ENCODE peak calls at places on chromosomes 16 and 17, in four cellular contexts. Y is heart right ventricle; H is CD8-positive, alpha-beta T cell; T is neural progenitor cell. X is an unnamed sample.
A peak's percentile ranks its signal among the peaks of the same experiment; 100 is the strongest.

GRCh38 chr16:48054881-48055601 is 100.8 kb downstream of the ABCC12 start:
- DNase-seq in H (no peak), T (peak; percentile 75), Y (peak; percentile 47), X (peak; percentile 66)

GRCh38 chr16:57510016-57510871 is 24.0 kb upstream of the DOK4 start:
- DNase-seq in H (no peak), T (no peak), Y (no peak), X (no peak)

GRCh38 chr16:73068546-73069401 is 20.8 kb upstream of the ZFHX3 start:
- DNase-seq in Y (peak; percentile 79), T (peak; percentile 9), H (no peak), X (no peak)

GRCh38 chr16:27223226-27223610 is 19.9 kb downstream of the KDM8 start:
- DNase-seq in H (no peak), Y (no peak), T (no peak), X (no peak)

GRCh38 chr16:58086381-58087208 is 42.6 kb downstream of the CFAP20 start:
- DNase-seq in Y (no peak), T (no peak), H (no peak), X (no peak)

GRCh38 chr16:58605562-58605961 is 24.1 kb downstream of the CNOT1 start:
- DNase-seq in T (no peak), Y (no peak), H (no peak), X (no peak)

GRCh38 chr17:1776857-1777256 is 15.0 kb downstream of the SERPINF1 start:
- DNase-seq in T (no peak), H (no peak), Y (no peak), X (no peak)

GRCh38 chr16:57089406-57089805 is 3.0 kb upstream of the CPNE2 start:
- DNase-seq in H (no peak), Y (no peak), T (no peak), X (no peak)

GRCh38 chr17:43467981-43468541 is 15.7 kb upstream of the DHX8 start:
- DNase-seq in Y (no peak), H (no peak), T (peak; percentile 16), X (no peak)

GRCh38 chr16:23679274-23679985 is 741 bp downstream of the PLK1 start:
- DNase-seq in H (no peak), Y (no peak), T (peak; percentile 50), X (peak; percentile 44)

GRCh38 chr17:63697341-63698286 is 2.3 kb downstream of the LIMD2 start:
- DNase-seq in Y (peak; percentile 34), H (peak; percentile 90), T (peak; percentile 28), X (peak; percentile 76)

GRCh38 chr17:54992797-54993639 is 24.5 kb downstream of the STXBP4 start:
- DNase-seq in Y (peak; percentile 8), H (no peak), T (peak; percentile 63), X (peak; percentile 33)

DNA sequence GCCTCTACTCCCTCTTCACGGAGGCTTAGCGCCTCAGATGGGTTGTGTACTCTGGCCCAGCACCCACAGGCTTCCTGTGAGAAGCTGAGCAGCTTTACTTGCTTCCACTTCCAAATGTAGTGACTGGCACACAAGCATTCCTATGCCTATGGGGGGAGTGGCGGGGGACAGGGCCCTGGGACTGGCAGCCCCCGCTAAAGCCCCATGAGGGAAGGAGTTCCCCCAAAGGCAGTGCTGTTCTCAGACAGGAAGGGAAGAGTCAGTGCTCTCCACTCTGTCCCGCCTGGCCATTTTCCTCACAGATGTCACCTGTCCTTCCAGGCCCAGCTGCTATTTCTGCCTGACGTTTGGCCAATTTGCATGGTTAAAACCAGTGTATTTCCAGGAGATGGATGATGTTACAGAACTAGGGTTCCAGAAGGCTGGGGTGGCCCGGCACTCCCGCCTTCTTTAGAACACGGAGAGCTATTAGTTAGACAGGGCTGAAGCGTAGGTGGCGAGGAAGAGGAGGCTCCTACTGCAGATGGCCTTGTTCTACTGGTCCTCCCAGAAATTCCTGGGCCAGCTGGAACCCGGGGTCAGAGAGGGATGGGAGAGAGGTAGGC is 83.9 kb upstream of the FBXO47 start:
- DNase-seq in H (no peak), T (no peak), Y (no peak), X (no peak)
- TF ChIP-seq CTCF in H (no peak), T (no peak), Y (no peak), X (no peak)

GRCh38 chr17:78769200-78769773 is 12.8 kb downstream of the CYTH1 start:
- DNase-seq in T (no peak), Y (no peak), H (no peak), X (no peak)
- TF ChIP-seq CTCF in T (peak; percentile 18), Y (no peak), H (peak; percentile 17), X (peak; percentile 43)

GRCh38 chr16:2498085-2498484 is 15.7 kb upstream of the ATP6V0C start:
- DNase-seq in T (no peak), H (no peak), Y (no peak), X (no peak)

GRCh38 chr16:2496223-2497115 is 17.3 kb upstream of the ATP6V0C start:
- DNase-seq in Y (no peak), H (no peak), T (no peak), X (no peak)

GRCh38 chr16:2498531-2499253 is 15.1 kb upstream of the ATP6V0C start:
- DNase-seq in H (no peak), T (no peak), Y (no peak), X (no peak)

GRCh38 chr16:2497641-2498040 is 16.1 kb upstream of the ATP6V0C start:
- DNase-seq in H (no peak), Y (no peak), T (no peak), X (no peak)

GRCh38 chr16:2497116-2497630 is 16.6 kb upstream of the ATP6V0C start:
- DNase-seq in H (no peak), T (no peak), Y (peak; percentile 75), X (no peak)
- TF ChIP-seq CTCF in H (no peak), T (no peak), Y (no peak), X (no peak)

DNA sequence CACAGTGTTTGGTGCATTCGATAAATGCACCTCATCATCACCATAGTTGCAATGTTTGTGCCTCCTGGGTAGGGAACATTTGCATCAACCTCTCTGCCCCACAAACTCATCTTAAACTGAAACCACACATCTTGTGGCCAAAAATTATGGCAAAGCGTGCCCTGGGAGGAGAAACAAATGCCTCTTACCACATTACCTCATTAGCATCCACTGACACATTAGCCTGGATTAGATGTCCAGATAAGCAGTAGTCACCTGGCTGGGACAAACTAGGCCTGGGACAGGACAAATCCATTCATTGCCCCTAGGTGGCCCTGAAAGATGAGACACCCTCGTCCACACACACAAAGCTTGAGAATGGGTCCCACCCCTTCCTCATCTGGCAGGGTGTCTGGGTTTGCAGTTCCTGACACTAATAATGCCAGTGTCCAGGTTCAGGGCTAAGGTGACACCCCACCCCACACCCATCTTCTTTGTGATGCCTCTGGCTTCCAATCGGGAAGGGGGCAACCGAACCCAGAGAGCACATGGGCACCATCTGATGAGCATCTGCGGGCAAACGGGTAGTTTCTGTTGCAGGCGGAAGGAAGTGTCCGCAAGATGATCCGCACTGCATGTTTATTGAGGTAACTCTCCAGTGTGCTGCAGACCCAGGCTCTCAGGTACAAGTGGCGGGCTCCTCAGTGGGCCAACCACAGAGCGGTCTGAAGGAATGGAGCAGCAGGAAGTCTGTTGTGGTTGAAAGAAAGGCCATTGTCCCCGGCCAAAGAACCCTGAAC is 8.6 kb downstream of the XYLT1 start:
- DNase-seq in T (peak; percentile 56), H (no peak), Y (no peak), X (no peak)
- TF ChIP-seq CTCF in T (peak; percentile 13), H (no peak), Y (no peak), X (peak; percentile 35)

GRCh38 chr17:27451906-27452305 is 4.3 kb upstream of the KSR1 start:
- DNase-seq in Y (no peak), T (no peak), H (no peak), X (no peak)
- TF ChIP-seq CTCF in Y (no peak), T (no peak), H (no peak), X (no peak)

GRCh38 chr17:7416323-7416722 is 3.8 kb upstream of the SPEM1 start:
- DNase-seq in Y (no peak), H (no peak), T (no peak), X (no peak)
- TF ChIP-seq CTCF in Y (no peak), H (no peak), T (no peak), X (no peak)

GRCh38 chr17:5794881-5795486 is 210.7 kb upstream of the NLRP1 start:
- DNase-seq in Y (no peak), H (no peak), T (no peak), X (no peak)

GRCh38 chr17:5793157-5793556 is 208.8 kb upstream of the NLRP1 start:
- DNase-seq in T (no peak), H (no peak), Y (no peak), X (no peak)

GRCh38 chr17:5798104-5798503 is 213.8 kb upstream of the NLRP1 start:
- DNase-seq in H (no peak), T (no peak), Y (no peak), X (no peak)

GRCh38 chr17:5797447-5797846 is 213.1 kb upstream of the NLRP1 start:
- DNase-seq in Y (no peak), T (peak; percentile 25), H (no peak), X (no peak)

DNA sequence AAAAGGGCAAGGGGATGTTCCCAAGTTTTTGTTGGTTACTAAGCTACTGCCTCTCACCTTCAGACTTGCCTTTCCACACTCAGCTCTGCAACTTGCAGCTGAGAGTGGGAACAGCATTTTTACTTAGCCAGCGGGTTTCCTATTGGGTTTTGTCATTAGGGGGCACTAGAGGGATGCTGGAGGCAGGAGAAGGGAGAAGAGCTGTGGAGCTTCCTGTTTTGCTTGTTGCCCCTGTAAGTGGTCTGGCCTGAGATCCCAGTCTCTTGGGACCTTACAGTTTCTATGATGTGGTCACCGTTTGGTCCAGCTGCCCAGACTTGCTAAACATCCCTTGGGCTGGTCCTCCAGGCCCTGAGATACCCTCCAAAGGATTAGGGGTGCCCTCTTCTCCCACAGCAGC is 209.6 kb upstream of the NLRP1 start:
- DNase-seq in T (peak; percentile 53), H (no peak), Y (no peak), X (no peak)
- TF ChIP-seq CTCF in T (peak; percentile 56), H (no peak), Y (no peak), X (peak; percentile 13)

GRCh38 chr17:80472996-80473395 is 3.4 kb downstream of the NPTX1 start:
- DNase-seq in H (no peak), T (no peak), Y (no peak), X (no peak)

GRCh38 chr17:80474933-80475915 is 1.2 kb downstream of the NPTX1 start:
- DNase-seq in Y (no peak), H (no peak), T (peak; percentile 50), X (peak; percentile 54)

GRCh38 chr17:80473701-80474100 is 2.7 kb downstream of the NPTX1 start:
- DNase-seq in T (no peak), H (no peak), Y (no peak), X (no peak)

GRCh38 chr17:80475949-80476876 is at the start of gene NPTX1:
- DNase-seq in Y (no peak), T (peak; percentile 67), H (no peak), X (peak; percentile 71)

DNA sequence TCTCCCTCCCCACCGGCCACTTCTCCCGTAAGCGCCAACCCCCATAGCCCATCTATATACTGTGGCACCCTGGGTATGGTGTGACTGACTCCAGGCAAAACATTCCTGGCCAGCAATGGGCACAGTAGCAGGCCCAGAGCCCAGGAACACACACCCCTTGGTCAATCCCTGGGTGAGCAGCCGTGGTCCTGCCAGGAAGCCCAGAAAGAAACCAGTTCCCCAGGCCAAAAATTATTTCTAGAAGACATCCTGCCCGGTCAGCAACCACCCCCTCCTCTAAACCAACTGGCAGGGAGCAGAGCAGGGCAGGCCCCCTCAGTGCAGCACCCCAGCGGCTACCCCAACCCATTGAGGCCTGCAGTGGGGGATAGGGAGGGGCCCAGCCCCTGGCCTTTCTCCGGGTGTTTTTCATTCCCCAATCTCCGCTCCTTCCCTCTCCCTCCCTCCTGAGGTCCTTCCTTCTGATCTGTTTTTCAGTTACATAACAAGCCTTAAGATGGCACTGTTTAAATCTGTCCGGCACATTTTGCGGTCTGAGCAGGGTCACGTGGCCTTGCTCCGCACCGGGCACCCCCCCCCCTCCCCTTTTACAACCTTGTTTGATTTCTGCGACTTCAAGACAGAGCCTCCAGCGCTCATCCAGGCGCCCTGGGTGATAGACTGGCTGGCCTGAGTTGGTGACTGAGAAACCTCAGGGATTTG is 2.0 kb downstream of the NPTX1 start:
- DNase-seq in H (no peak), T (peak; percentile 67), Y (no peak), X (peak; percentile 54)
- TF ChIP-seq CTCF in H (no peak), T (peak; percentile 35), Y (peak; percentile 12), X (no peak)

X was measured in GM13977.